ENCODE peak calls at places on chromosomes 4 and X, in five cellular contexts. S is NCI-H2029, X is NCI-H1092, M is gastrocnemius medialis, A is endodermal cell. G is an unnamed sample.

GRCh38 chrX:79559290-79559689 is 192.2 kb upstream of the ITM2A start:
- DNase-seq in S (no peak), X (no peak), M (no peak), A (no peak), G (no peak)

GRCh38 chr4:76547167-76547760 is 112.2 kb downstream of the SHROOM3 start:
- DNase-seq in S (no peak), X (no peak), M (no peak), A (no peak), G (no peak)

GRCh38 chr4:47662975-47663374 is 174.9 kb downstream of the CORIN start:
- DNase-seq in S (no peak), X (no peak), M (no peak), A (peak; percentile 72), G (no peak)

GRCh38 chr4:95544433-95545103 is 4.2 kb downstream of the UNC5C start:
- DNase-seq in S (no peak), X (no peak), M (no peak), A (no peak), G (no peak)

GRCh38 chr4:152678841-152679240 is 956 bp downstream of the TMEM154 start:
- DNase-seq in S (peak; percentile 40), X (peak; percentile 4), M (no peak), A (no peak), G (no peak)

GRCh38 chr4:7947927-7948326 is 8.3 kb upstream of the AFAP1 start:
- DNase-seq in S (no peak), X (no peak), M (no peak), A (no peak), G (no peak)

GRCh38 chr4:1900087-1900433 is 28.9 kb downstream of the NSD2 start:
- DNase-seq in S (no peak), X (no peak), M (no peak), A (no peak), G (no peak)

GRCh38 chrX:93977641-93978040 is 303.6 kb downstream of the FAM133A start:
- DNase-seq in S (no peak), X (no peak), M (no peak), A (no peak), G (no peak)

GRCh38 chr4:145293658-145294057 is 113.3 kb upstream of the OTUD4 start:
- DNase-seq in S (no peak), X (no peak), M (no peak), A (no peak), G (no peak)

GRCh38 chr4:108345862-108346530 is 177.3 kb upstream of the LEF1 start:
- DNase-seq in S (no peak), X (no peak), M (no peak), A (no peak), G (no peak)

GRCh38 chr4:18041114-18041513 is 19.6 kb upstream of the LCORL start:
- DNase-seq in S (no peak), X (no peak), M (no peak), A (no peak), G (no peak)

GRCh38 chr4:53702334-53703266 is 111.3 kb upstream of the LNX1 start:
- DNase-seq in S (peak; percentile 92), X (peak; percentile 95), M (peak; percentile 62), A (peak; percentile 76), G (no peak)

G was measured in esophagus squamous epithelium.